ENCODE peak calls at places on chromosomes 11 and 22, in seven cellular contexts. E is neuronal stem cell, T is pancreas, R is mesendoderm, Z is AG04450, P is heart right ventricle, W is right cardiac atrium. X is an unnamed sample.

GRCh38 chr22:39985383-39986045 is 9.2 kb upstream of the FAM83F start:
- DNase-seq in E (no peak), T (no peak), R (no peak), Z (no peak), P (no peak), W (no peak), X (no peak)

GRCh38 chr22:44845191-44845590 is 92.8 kb downstream of the ARHGAP8 start:
- DNase-seq in E (no peak), T (no peak), R (no peak), Z (no peak), P (no peak), W (no peak), X (no peak)

GRCh38 chr11:78720281-78720989 is 145.8 kb upstream of the NARS2 start:
- DNase-seq in E (no peak), T (no peak), R (no peak), Z (no peak), P (no peak), W (no peak), X (no peak)

GRCh38 chr11:106159846-106160245 is 82.4 kb downstream of the AASDHPPT start:
- DNase-seq in E (no peak), T (no peak), R (no peak), Z (no peak), P (no peak), W (no peak), X (no peak)

GRCh38 chr11:94201004-94201465 is 72.4 kb downstream of the PANX1 start:
- DNase-seq in E (no peak), T (no peak), R (no peak), Z (peak; percentile 76), P (no peak), W (no peak), X (no peak)

GRCh38 chr11:35563413-35564245 is 38.2 kb upstream of the PAMR1 start:
- DNase-seq in E (no peak), T (no peak), R (no peak), Z (no peak), P (no peak), W (no peak), X (no peak)

GRCh38 chr22:43819691-43820670 is 7.9 kb upstream of the EFCAB6 start:
- DNase-seq in E (no peak), T (peak; percentile 7), R (no peak), Z (no peak), P (no peak), W (no peak), X (no peak)

GRCh38 chr11:59866397-59866796 is at the start of gene TCN1:
- DNase-seq in E (no peak), T (no peak), R (no peak), Z (no peak), P (no peak), W (no peak), X (no peak)

GRCh38 chr11:75896843-75897419 is 81.9 kb downstream of the UVRAG start:
- DNase-seq in E (peak; percentile 21), T (no peak), R (peak; percentile 45), Z (peak; percentile 7), P (no peak), W (no peak), X (no peak)

GRCh38 chr22:39873963-39874362 is 19.6 kb downstream of the ENTHD1 start:
- DNase-seq in E (no peak), T (no peak), R (no peak), Z (no peak), P (no peak), W (no peak), X (no peak)

GRCh38 chr11:44702897-44703296 is 23.9 kb upstream of the TSPAN18 start:
- DNase-seq in E (no peak), T (no peak), R (peak; percentile 59), Z (no peak), P (no peak), W (no peak), X (no peak)

GRCh38 chr22:30241576-30242371 is 4.8 kb downstream of the LIF start:
- DNase-seq in E (no peak), T (no peak), R (no peak), Z (no peak), P (no peak), W (no peak), X (no peak)

GRCh38 chr11:80163011-80163410 is 722.2 kb upstream of the TENM4 start:
- DNase-seq in E (no peak), T (no peak), R (no peak), Z (no peak), P (no peak), W (no peak), X (no peak)

GRCh38 chr22:38314140-38314991 is 2.9 kb downstream of the CSNK1E start:
- DNase-seq in E (no peak), T (no peak), R (peak; percentile 27), Z (no peak), P (peak; percentile 27), W (no peak), X (no peak)

GRCh38 chr11:107472966-107473365 is 15.3 kb upstream of the CWF19L2 start:
- DNase-seq in E (no peak), T (no peak), R (no peak), Z (no peak), P (no peak), W (no peak), X (no peak)

GRCh38 chr22:44702479-44703219 is 645 bp downstream of the PRR5 start:
- DNase-seq in E (peak; percentile 51), T (peak; percentile 25), R (peak; percentile 40), Z (no peak), P (no peak), W (peak; percentile 74), X (no peak)

GRCh38 chr11:75319035-75319877 is 32.2 kb downstream of the ARRB1 start:
- DNase-seq in E (no peak), T (peak; percentile 46), R (no peak), Z (no peak), P (no peak), W (peak; percentile 48), X (no peak)

GRCh38 chr22:43848366-43849171 is 13.7 kb downstream of the SULT4A1 start:
- DNase-seq in E (no peak), T (peak; percentile 36), R (peak; percentile 42), Z (no peak), P (no peak), W (no peak), X (peak; percentile 48)

GRCh38 chr11:76152086-76152658 is 54.1 kb downstream of the WNT11 start:
- DNase-seq in E (peak; percentile 69), T (peak; percentile 90), R (peak; percentile 90), Z (peak; percentile 13), P (peak; percentile 93), W (peak; percentile 95), X (peak; percentile 84)

GRCh38 chr22:37907036-37907954 is 1.2 kb downstream of the MICALL1 start:
- DNase-seq in E (no peak), T (no peak), R (no peak), Z (no peak), P (no peak), W (no peak), X (no peak)

GRCh38 chr11:65055538-65055937 is 2.8 kb downstream of the NAALADL1 start:
- DNase-seq in E (no peak), T (no peak), R (no peak), Z (no peak), P (no peak), W (no peak), X (no peak)

GRCh38 chr11:65056999-65057398 is 1.4 kb downstream of the NAALADL1 start:
- DNase-seq in E (no peak), T (no peak), R (no peak), Z (no peak), P (no peak), W (no peak), X (no peak)

GRCh38 chr11:65058419-65059054 is at the start of gene NAALADL1:
- DNase-seq in E (no peak), T (no peak), R (no peak), Z (no peak), P (no peak), W (no peak), X (no peak)

GRCh38 chr11:65058012-65058411 is 341 bp downstream of the NAALADL1 start:
- DNase-seq in E (no peak), T (no peak), R (no peak), Z (no peak), P (no peak), W (no peak), X (no peak)

GRCh38 chr11:65057526-65057925 is 827 bp downstream of the NAALADL1 start:
- DNase-seq in E (no peak), T (no peak), R (no peak), Z (no peak), P (no peak), W (no peak), X (no peak)
- H3K4me3 ChIP-seq in E (no peak overlapping the region), T (no peak overlapping the region), R (no peak overlapping the region), Z (no peak overlapping the region), P (no peak overlapping the region), W (no peak overlapping the region), X (no peak overlapping the region)

DNA sequence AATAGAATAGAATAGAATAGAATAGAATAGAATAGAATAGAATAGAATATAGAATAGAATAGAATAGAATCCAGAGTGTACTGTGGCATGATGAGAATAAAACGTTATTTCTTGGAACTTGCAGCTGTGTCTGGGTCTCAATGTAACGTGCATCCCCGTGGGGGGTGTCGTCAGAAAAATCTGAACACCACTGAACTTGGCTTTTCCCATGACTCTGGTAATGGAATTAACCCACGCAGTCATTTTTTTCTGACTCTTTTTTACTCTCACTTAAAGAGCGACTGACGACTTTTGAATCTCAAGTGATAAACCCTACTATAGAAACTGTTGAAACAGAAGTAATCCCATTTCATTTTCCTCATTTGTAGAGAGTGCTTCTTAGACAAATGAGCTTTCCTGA is 92.4 kb upstream of the BID start:
- DNase-seq in E (no peak), T (no peak), R (no peak), Z (no peak), P (no peak), W (no peak), X (no peak)
- H3K27ac ChIP-seq in E (no peak overlapping the region), T (no peak overlapping the region), R (no peak overlapping the region), Z (no peak overlapping the region), P (no peak overlapping the region), W (no peak overlapping the region), X (no peak overlapping the region)

GRCh38 chr11:86062719-86063118 is 6.2 kb downstream of the PICALM start:
- DNase-seq in E (no peak), T (no peak), R (no peak), Z (no peak), P (no peak), W (no peak), X (no peak)

GRCh38 chr11:86061483-86061882 is 7.4 kb downstream of the PICALM start:
- DNase-seq in E (no peak), T (no peak), R (no peak), Z (no peak), P (no peak), W (no peak), X (no peak)

GRCh38 chr11:86064236-86064803 is 4.6 kb downstream of the PICALM start:
- DNase-seq in E (no peak), T (no peak), R (peak; percentile 37), Z (no peak), P (no peak), W (no peak), X (no peak)

GRCh38 chr11:86066033-86066432 is 2.9 kb downstream of the PICALM start:
- DNase-seq in E (no peak), T (no peak), R (no peak), Z (no peak), P (no peak), W (no peak), X (no peak)

GRCh38 chr11:86063536-86063935 is 5.3 kb downstream of the PICALM start:
- DNase-seq in E (no peak), T (no peak), R (no peak), Z (no peak), P (no peak), W (no peak), X (no peak)
- H3K4me3 ChIP-seq in E (no peak overlapping the region), T (no peak overlapping the region), R (no peak overlapping the region), Z (no peak overlapping the region), P (peak overlapping the region; percentile 77), W (no peak overlapping the region), X (peak overlapping the region; percentile 42)

GRCh38 chr22:36081023-36081431 is 52.4 kb upstream of the RBFOX2 start:
- DNase-seq in E (no peak), T (no peak), R (no peak), Z (peak; percentile 74), P (no peak), W (no peak), X (no peak)
- H3K27ac ChIP-seq in E (no peak overlapping the region), T (no peak overlapping the region), R (no peak overlapping the region), Z (peak overlapping the region; percentile 95), P (no peak overlapping the region), W (no peak overlapping the region), X (no peak overlapping the region)